ENCODE peak calls at places on chromosome 20, in nine cellular contexts. P is AG09309, Z is body of pancreas, V is neural progenitor cell, A is tibial nerve, H is cardiac fibroblast, X is psoas muscle, Y is prostate gland, U is AG04450. L is an unnamed sample.

GRCh38 chr20:48286571-48287551 is 501.6 kb upstream of the SULF2 start:
- DNase-seq in P (no peak), Z (no peak), V (no peak), A (peak), H (peak), X (no peak), Y (no peak), U (no peak), L (peak)

GRCh38 chr20:16476032-16476431 is 97.2 kb downstream of the KIF16B start:
- DNase-seq in P (no peak), Z (peak), V (peak), A (no peak), H (peak), X (no peak), Y (peak), U (no peak), L (peak)

GRCh38 chr20:47574616-47575401 is 73.1 kb downstream of the NCOA3 start:
- DNase-seq in P (no peak), Z (peak), V (no peak), A (no peak), H (peak), X (no peak), Y (no peak), U (no peak), L (peak)

GRCh38 chr20:57266251-57267157 is at the start of gene BMP7:
- DNase-seq in P (no peak), Z (no peak), V (peak), A (no peak), H (no peak), X (no peak), Y (no peak), U (no peak), L (no peak)

GRCh38 chr20:23116301-23117089 is 30.4 kb upstream of the CD93 start:
- DNase-seq in P (peak), Z (no peak), V (no peak), A (no peak), H (no peak), X (no peak), Y (no peak), U (peak), L (peak)

GRCh38 chr20:11549172-11550117 is 368.2 kb upstream of the BTBD3 start:
- DNase-seq in P (no peak), Z (peak), V (no peak), A (no peak), H (no peak), X (no peak), Y (no peak), U (no peak), L (no peak)

GRCh38 chr20:4326194-4327065 is 311.1 kb upstream of the RNF24 start:
- DNase-seq in P (no peak), Z (no peak), V (no peak), A (no peak), H (peak), X (no peak), Y (no peak), U (no peak), L (no peak)

GRCh38 chr20:63698739-63699465 is 2.5 kb downstream of the TNFRSF6B start:
- DNase-seq in P (peak), Z (peak), V (no peak), A (peak), H (peak), X (peak), Y (no peak), U (peak), L (peak)

GRCh38 chr20:22686097-22686496 is 101.7 kb upstream of the FOXA2 start:
- DNase-seq in P (peak), Z (peak), V (peak), A (peak), H (peak), X (peak), Y (no peak), U (peak), L (peak)

GRCh38 chr20:37673429-37673828 is 20.4 kb upstream of the CTNNBL1 start:
- DNase-seq in P (no peak), Z (no peak), V (no peak), A (no peak), H (no peak), X (no peak), Y (no peak), U (no peak), L (no peak)

GRCh38 chr20:2431185-2431584 is 39.4 kb downstream of the SNRPB start:
- DNase-seq in P (no peak), Z (no peak), V (no peak), A (no peak), H (no peak), X (no peak), Y (no peak), U (no peak), L (no peak)

GRCh38 chr20:38143238-38143645 is 21.8 kb downstream of the TGM2 start:
- DNase-seq in P (no peak), Z (peak), V (no peak), A (no peak), H (no peak), X (no peak), Y (no peak), U (no peak), L (no peak)

GRCh38 chr20:57785720-57786119 is 75.9 kb upstream of the PMEPA1 start:
- DNase-seq in P (no peak), Z (no peak), V (no peak), A (no peak), H (no peak), X (no peak), Y (no peak), U (no peak), L (no peak)

GRCh38 chr20:25018841-25019240 is 26.3 kb upstream of the APMAP start:
- DNase-seq in P (no peak), Z (no peak), V (no peak), A (no peak), H (no peak), X (no peak), Y (no peak), U (no peak), L (no peak)

GRCh38 chr20:51481311-51481997 is 61.1 kb downstream of the NFATC2 start:
- DNase-seq in P (no peak), Z (no peak), V (no peak), A (no peak), H (no peak), X (no peak), Y (no peak), U (no peak), L (no peak)

GRCh38 chr20:50980851-50981713 is 22.5 kb downstream of the MOCS3 start:
- DNase-seq in P (no peak), Z (peak), V (peak), A (peak), H (peak), X (no peak), Y (peak), U (no peak), L (peak)

GRCh38 chr20:8144282-8145245 is 12.5 kb downstream of the PLCB1 start:
- DNase-seq in P (peak), Z (no peak), V (no peak), A (no peak), H (peak), X (no peak), Y (no peak), U (peak), L (peak)

GRCh38 chr20:63737940-63738686 is 1.5 kb upstream of the SLC2A4RG start:
- DNase-seq in P (no peak), Z (no peak), V (peak), A (no peak), H (no peak), X (peak), Y (no peak), U (no peak), L (no peak)

GRCh38 chr20:48813930-48814546 is 13.8 kb downstream of the PREX1 start:
- DNase-seq in P (no peak), Z (no peak), V (no peak), A (no peak), H (no peak), X (no peak), Y (no peak), U (no peak), L (no peak)

GRCh38 chr20:59806578-59806975 is 126.9 kb downstream of the SYCP2 start:
- DNase-seq in P (no peak), Z (no peak), V (no peak), A (peak), H (no peak), X (no peak), Y (no peak), U (no peak), L (no peak)

GRCh38 chr20:63598479-63599395 is 24.7 kb upstream of the HELZ2 start:
- DNase-seq in P (no peak), Z (no peak), V (no peak), A (no peak), H (no peak), X (no peak), Y (no peak), U (no peak), L (no peak)

GRCh38 chr20:10739575-10739974 is 65.8 kb upstream of the JAG1 start:
- DNase-seq in P (no peak), Z (peak), V (no peak), A (no peak), H (peak), X (no peak), Y (peak), U (no peak), L (peak)

DNA sequence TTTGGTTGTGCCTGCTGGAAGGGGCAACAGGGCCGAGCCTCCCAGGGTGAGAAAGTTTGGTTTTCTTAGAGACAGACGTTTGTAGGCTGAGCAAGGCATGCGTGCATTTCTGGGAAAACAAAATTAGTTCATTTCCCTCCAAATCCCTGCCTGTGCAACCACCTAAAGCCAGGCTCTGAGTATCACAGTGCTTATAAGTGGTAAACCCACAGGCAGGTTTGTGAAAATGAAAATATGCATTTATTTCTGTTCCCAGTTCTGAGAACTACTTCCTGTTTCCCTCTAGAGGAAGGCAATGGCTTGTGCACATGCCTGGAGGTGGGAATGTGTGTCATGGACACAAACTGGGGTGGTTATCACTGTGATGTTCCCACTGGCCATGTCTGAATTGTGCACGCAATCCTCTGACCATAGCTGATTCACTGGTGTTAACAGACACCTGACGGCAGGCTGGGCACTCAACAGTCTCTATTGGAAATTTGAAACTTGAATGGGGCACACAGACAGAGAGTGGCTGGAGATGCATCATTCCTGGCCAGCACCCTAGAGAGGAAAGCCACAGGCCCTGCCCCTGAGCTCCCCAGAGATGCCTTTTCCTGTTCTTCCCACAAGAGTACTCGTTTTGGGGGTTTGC is 26.3 kb downstream of the FAM110A start:
- DNase-seq in P (no peak), Z (no peak), V (no peak), A (no peak), H (peak), X (no peak), Y (no peak), U (no peak), L (peak)
- TF ChIP-seq CTCF in P (peak), Z (no peak), V (no peak), A (no peak), H (no peak), X (no peak), Y (no peak), U (no peak), L (peak)

GRCh38 chr20:18223399-18223798 is 64.9 kb upstream of the ZNF133 start:
- DNase-seq in P (no peak), Z (no peak), V (no peak), A (no peak), H (no peak), X (no peak), Y (no peak), U (no peak), L (peak)

GRCh38 chr20:18225652-18226051 is 62.7 kb upstream of the ZNF133 start:
- DNase-seq in P (no peak), Z (no peak), V (no peak), A (no peak), H (peak), X (no peak), Y (no peak), U (no peak), L (peak)

GRCh38 chr20:18224968-18225568 is 63.3 kb upstream of the ZNF133 start:
- DNase-seq in P (peak), Z (peak), V (peak), A (peak), H (peak), X (peak), Y (peak), U (peak), L (peak)
- H3K4me3 ChIP-seq in P (peak), Z (no peak), V (no peak), A (no peak), H (no peak), X (no peak), Y (no peak), U (peak), L (no peak)

DNA sequence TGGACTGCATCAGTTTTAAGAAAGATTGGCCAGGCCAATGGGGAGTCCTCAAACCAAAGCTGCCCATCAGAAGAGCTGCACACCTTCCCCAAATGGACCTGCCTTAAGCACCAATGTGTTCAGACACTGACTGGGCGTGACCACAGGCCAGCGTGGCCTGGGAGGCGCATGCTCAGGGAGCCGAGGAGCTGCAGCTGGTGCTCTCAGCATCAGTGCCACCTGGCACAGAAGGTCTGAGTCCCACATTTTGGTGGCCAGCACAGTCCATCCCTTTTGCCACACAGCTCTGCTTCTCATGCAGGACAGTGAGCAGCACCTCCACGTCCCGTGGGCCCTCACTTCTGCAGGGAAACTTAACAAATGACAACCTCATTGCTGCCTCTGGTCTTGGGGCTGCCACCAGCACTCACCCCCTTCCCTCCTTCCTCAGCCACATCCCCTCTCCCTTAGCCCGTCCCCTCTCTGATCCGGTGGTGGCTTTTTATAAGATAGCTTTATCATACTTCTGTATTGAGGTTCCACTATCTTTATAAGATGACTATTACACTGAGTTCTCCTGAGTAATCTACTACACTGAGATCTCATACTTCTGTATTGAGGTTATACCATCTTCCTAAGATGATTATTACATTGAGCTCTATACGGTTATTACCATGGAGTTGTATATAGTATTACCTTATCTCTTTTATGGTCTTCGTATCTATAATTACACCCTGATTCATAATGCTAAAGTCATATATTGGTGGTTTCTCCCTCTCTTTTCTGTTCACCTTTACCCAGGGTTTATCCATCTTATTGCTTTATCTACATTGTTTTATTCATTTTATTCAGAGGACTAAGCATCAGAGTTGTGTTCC is 109.1 kb downstream of the TOX2 start:
- DNase-seq in P (no peak), Z (no peak), V (no peak), A (no peak), H (no peak), X (no peak), Y (no peak), U (no peak), L (no peak)
- TF ChIP-seq CTCF in P (no peak), Z (no peak), V (no peak), A (no peak), H (no peak), X (no peak), Y (no peak), U (no peak), L (no peak)

GRCh38 chr20:35734777-35735649 is 7.0 kb downstream of the RBM39 start:
- DNase-seq in P (no peak), Z (no peak), V (no peak), A (no peak), H (no peak), X (no peak), Y (no peak), U (no peak), L (no peak)
- H3K4me3 ChIP-seq in P (no peak), Z (no peak), V (no peak), A (no peak), H (no peak), X (peak), Y (no peak), U (no peak), L (no peak)

DNA sequence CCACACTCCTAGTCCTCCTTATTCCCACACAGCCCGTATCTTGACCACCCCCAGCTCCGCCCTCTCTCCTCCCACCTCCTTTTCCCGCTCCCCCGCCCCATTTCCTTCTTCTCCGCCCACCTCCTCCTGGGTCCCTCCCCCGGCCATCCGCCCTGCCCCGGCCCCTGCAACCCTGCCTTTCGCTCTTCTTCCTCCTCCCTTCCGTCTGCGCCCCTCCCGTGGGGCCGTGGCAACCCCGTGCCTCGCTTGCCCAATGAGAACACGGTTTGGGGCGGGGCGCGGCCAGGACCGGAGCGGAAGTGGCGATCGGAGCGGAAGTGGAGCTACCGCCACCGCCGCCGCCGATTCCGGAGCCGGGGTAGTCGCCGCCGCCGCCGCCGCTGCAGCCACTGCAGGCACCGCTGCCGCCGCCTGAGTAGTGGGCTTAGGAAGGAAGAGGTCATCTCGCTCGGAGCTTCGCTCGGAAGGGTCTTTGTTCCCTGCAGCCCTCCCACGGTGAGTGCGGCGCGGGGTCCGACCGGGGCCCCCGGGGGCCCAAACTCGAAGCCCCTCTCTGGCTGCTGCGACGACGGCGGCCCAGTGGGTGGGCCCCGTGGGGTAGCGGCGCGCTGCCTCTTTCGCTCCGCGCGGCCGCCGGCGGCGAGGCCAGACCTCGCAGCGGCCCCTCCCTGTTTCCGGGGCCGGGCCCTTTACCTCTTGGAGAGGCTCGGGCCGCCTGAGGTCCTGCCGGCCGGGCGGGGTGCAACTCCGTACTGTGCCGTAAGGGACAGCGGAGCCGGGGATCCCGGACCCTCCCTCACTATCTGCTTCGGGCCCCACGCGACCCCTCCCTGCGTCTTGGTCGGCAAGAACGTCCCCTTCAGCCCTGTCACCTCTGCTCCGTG is at the start of gene YWHAB:
- DNase-seq in P (peak), Z (peak), V (peak), A (peak), H (peak), X (peak), Y (peak), U (peak), L (peak)
- TF ChIP-seq CTCF in P (no peak), Z (peak), V (peak), A (no peak), H (peak), X (no peak), Y (no peak), U (no peak), L (no peak)

DNA sequence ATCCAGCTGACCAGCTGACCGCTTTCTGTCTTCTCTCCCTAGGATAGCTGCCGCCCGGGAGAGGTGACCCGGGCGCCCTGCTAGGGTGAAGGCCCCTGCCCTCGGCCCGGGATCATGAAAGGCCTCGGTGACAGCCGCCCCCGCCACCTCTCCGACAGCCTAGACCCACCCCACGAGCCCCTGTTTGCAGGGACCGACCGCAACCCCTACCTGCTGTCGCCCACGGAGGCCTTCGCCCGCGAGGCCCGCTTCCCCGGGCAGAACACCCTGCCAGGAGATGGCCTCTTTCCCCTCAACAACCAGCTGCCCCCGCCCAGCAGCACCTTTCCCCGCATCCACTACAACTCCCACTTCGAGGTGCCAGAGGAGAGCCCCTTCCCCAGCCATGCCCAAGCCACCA is 109.7 kb upstream of the MYL9 start:
- DNase-seq in P (no peak), Z (no peak), V (no peak), A (no peak), H (no peak), X (no peak), Y (no peak), U (no peak), L (no peak)
- H3K4me3 ChIP-seq in P (no peak), Z (no peak), V (no peak), A (no peak), H (no peak), X (no peak), Y (no peak), U (no peak), L (no peak)

GRCh38 chr20:1392693-1393506 is at the start of gene FKBP1A:
- DNase-seq in P (no peak), Z (peak), V (peak), A (peak), H (peak), X (peak), Y (peak), U (peak), L (peak)
- TF ChIP-seq CTCF in P (no peak), Z (peak), V (peak), A (no peak), H (no peak), X (no peak), Y (no peak), U (no peak), L (no peak)

DNA sequence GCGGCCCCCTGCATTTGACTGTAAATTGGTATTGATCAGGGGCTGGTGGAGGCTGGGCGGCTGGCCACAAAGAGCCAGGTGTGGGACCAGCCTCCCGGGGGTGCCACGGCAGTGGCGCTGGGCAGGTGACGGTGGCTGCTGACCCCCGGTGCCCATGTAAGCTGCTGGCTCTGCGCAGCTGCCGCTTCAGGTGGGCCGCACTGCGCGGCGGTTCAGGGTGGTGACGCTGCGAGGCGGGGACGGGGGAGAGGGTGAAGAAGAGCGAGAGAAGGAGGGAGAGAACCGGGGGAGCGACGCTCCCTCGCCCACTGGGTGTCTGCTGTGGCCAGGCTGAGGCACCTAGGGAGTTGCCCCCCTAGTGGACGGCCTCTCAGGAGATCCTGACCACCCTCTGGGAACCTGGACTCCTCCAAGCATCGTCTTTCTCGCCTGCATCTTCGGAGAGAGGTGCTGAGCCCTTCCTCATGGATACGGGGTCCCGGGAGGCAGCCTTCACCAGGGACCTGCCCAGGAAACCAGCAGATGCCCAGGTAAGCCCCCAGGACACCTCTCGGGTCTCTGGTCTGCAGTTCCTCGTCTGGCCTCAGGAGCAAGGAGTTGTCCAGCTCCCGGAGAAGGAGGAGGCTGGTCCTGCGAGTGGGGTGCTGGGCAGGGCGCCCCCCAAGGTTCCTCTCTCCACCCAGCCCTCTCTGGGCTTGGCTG is 77.5 kb upstream of the GATA5 start:
- DNase-seq in P (no peak), Z (no peak), V (no peak), A (no peak), H (no peak), X (no peak), Y (no peak), U (no peak), L (no peak)
- H3K4me3 ChIP-seq in P (no peak), Z (no peak), V (no peak), A (no peak), H (no peak), X (peak), Y (no peak), U (no peak), L (no peak)